ENCODE peak calls at places on chromosomes 12 and 14, in nine cellular contexts. T, K, W, C, E, U, R, F and J are unnamed samples.

GRCh38 chr14:24688030-24688658 is 54.2 kb upstream of the GZMB start:
- DNase-seq in T (no peak), E (no peak), C (no peak), K (no peak), R (no peak), F (no peak), U (no peak), W (no peak), J (no peak)

GRCh38 chr12:13049816-13050215 is 5.6 kb downstream of the FAM234B start:
- DNase-seq in E (peak), C (peak), U (no peak), R (no peak), T (no peak), K (no peak), W (peak), F (no peak), J (peak)

GRCh38 chr12:119204137-119204536 is 25.4 kb downstream of the HSPB8 start:
- DNase-seq in C (peak), K (no peak), R (no peak), U (no peak), F (no peak), W (no peak), E (no peak), T (no peak), J (no peak)

GRCh38 chr12:795305-795704 is 42.9 kb downstream of the WNK1 start:
- DNase-seq in E (no peak), W (no peak), U (no peak), R (no peak), C (no peak), F (no peak), T (no peak), K (no peak), J (no peak)

GRCh38 chr14:83071888-83072501 is 1538.3 kb upstream of the SEL1L start:
- DNase-seq in W (no peak), U (peak), R (no peak), F (no peak), T (no peak), E (peak), K (no peak), C (no peak), J (no peak)

GRCh38 chr12:109766251-109766778 is 52.7 kb downstream of the FAM222A start:
- DNase-seq in F (no peak), T (no peak), K (peak), E (no peak), C (no peak), U (no peak), R (peak), W (no peak), J (no peak)

GRCh38 chr14:22887990-22888378 is 5.0 kb downstream of the REM2 start:
- DNase-seq in U (no peak), K (no peak), C (no peak), E (no peak), W (no peak), F (no peak), T (no peak), R (no peak), J (no peak)

GRCh38 chr14:104422301-104423223 is 157.0 kb upstream of the C14orf180 start:
- DNase-seq in W (no peak), K (peak), E (no peak), T (no peak), R (peak), U (no peak), C (no peak), F (no peak), J (no peak)

GRCh38 chr12:20646239-20646827 is 48.8 kb upstream of the SLCO1C1 start:
- DNase-seq in T (no peak), F (no peak), W (no peak), E (peak), C (no peak), R (no peak), K (no peak), U (peak), J (no peak)

GRCh38 chr12:26121323-26121740 is 3.5 kb downstream of the BHLHE41 start:
- DNase-seq in W (peak), U (peak), T (no peak), E (no peak), C (no peak), F (no peak), R (no peak), K (no peak), J (no peak)

GRCh38 chr12:68981536-68981935 is 48.6 kb upstream of the CPM start:
- DNase-seq in K (no peak), T (no peak), U (no peak), F (no peak), C (no peak), R (no peak), E (no peak), W (no peak), J (no peak)

GRCh38 chr12:113005759-113006158 is 27.4 kb downstream of the OAS2 start:
- DNase-seq in R (no peak), F (no peak), K (no peak), U (peak), W (no peak), C (no peak), T (no peak), E (no peak), J (no peak)

GRCh38 chr12:94749890-94750289 is 99.5 kb upstream of the TMCC3 start:
- DNase-seq in R (no peak), K (no peak), F (no peak), U (no peak), T (no peak), C (no peak), E (no peak), W (no peak), J (no peak)

GRCh38 chr12:133145981-133146380 is 15.6 kb downstream of the ZNF10 start:
- DNase-seq in T (no peak), C (no peak), W (no peak), R (no peak), K (no peak), U (no peak), E (no peak), F (no peak), J (no peak)

GRCh38 chr12:105317942-105318614 is 12.4 kb upstream of the C12orf75 start:
- DNase-seq in C (no peak), E (no peak), K (no peak), T (no peak), F (no peak), R (no peak), U (no peak), W (no peak), J (no peak)

GRCh38 chr12:113289361-113289760 is 45.5 kb downstream of the SLC8B1 start:
- DNase-seq in K (no peak), R (no peak), T (no peak), E (no peak), U (no peak), C (no peak), W (no peak), F (no peak), J (no peak)

GRCh38 chr12:120469450-120470149 is at the start of gene SRSF9:
- DNase-seq in T (peak), E (peak), K (peak), F (peak), R (peak), W (peak), U (peak), C (peak), J (peak)

GRCh38 chr14:22319526-22320352 is 269.3 kb downstream of the DAD1 start:
- DNase-seq in E (peak), T (peak), U (peak), R (peak), K (peak), C (peak), F (no peak), W (peak), J (peak)

GRCh38 chr14:105240811-105241576 is 7.3 kb upstream of the BTBD6 start:
- DNase-seq in E (no peak), C (no peak), K (no peak), F (no peak), W (no peak), R (no peak), U (no peak), T (no peak), J (no peak)

GRCh38 chr12:95630496-95630895 is 79.2 kb upstream of the USP44 start:
- DNase-seq in W (no peak), T (no peak), E (no peak), C (no peak), K (no peak), F (no peak), U (no peak), R (no peak), J (no peak)

GRCh38 chr14:35940291-35940690 is 114.2 kb downstream of the BRMS1L start:
- DNase-seq in C (no peak), E (peak), K (no peak), F (no peak), R (no peak), T (no peak), U (no peak), W (no peak), J (no peak)

GRCh38 chr12:12133785-12134184 is 63.0 kb downstream of the BCL2L14 start:
- DNase-seq in W (no peak), T (no peak), K (no peak), F (no peak), R (no peak), E (no peak), C (no peak), U (no peak), J (no peak)

GRCh38 chr12:114692558-114693531 is 8.9 kb upstream of the TBX3 start:
- DNase-seq in F (peak), T (no peak), K (no peak), R (peak), U (peak), C (no peak), W (peak), E (peak), J (no peak)

GRCh38 chr14:58395815-58396626 is at the start of gene TOMM20L:
- DNase-seq in U (peak), K (peak), C (peak), E (peak), T (peak), R (peak), W (peak), F (peak), J (peak)

GRCh38 chr12:120316798-120317257 is 10.8 kb downstream of the PLA2G1B start:
- DNase-seq in R (no peak), E (no peak), C (no peak), K (no peak), F (no peak), T (no peak), W (no peak), U (no peak), J (no peak)

GRCh38 chr14:48584031-48584430 is 908.6 kb upstream of the MDGA2 start:
- DNase-seq in K (no peak), R (no peak), F (no peak), E (peak), W (no peak), T (no peak), U (no peak), C (no peak), J (no peak)

GRCh38 chr12:96239711-96240234 is 45.6 kb downstream of the ELK3 start:
- DNase-seq in U (no peak), C (peak), R (peak), T (no peak), W (no peak), K (no peak), E (peak), F (no peak), J (peak)

GRCh38 chr14:33950320-33951182 is at the start of gene EGLN3:
- DNase-seq in T (peak), K (peak), E (peak), C (peak), U (peak), F (peak), R (peak), W (peak), J (peak)

GRCh38 chr12:123519151-123520001 is 14.1 kb downstream of the RILPL1 start:
- DNase-seq in F (peak), R (no peak), U (no peak), T (peak), C (peak), W (peak), E (no peak), K (no peak), J (peak)

GRCh38 chr14:70555890-70556289 is 21.1 kb upstream of the ADAM20 start:
- DNase-seq in W (peak), R (no peak), F (no peak), C (peak), T (no peak), K (no peak), U (no peak), E (peak), J (peak)

GRCh38 chr12:44246481-44247105 is 410.7 kb downstream of the TMEM117 start:
- DNase-seq in W (no peak), C (no peak), T (no peak), R (no peak), F (no peak), E (no peak), K (no peak), U (no peak), J (no peak)

GRCh38 chr12:121224591-121224990 is 14.7 kb downstream of the P2RX4 start:
- DNase-seq in R (no peak), K (no peak), U (no peak), F (no peak), W (no peak), C (no peak), E (no peak), T (no peak), J (no peak)

GRCh38 chr12:3142386-3142785 is 65.2 kb downstream of the TSPAN9 start:
- DNase-seq in U (no peak), C (no peak), K (no peak), T (no peak), F (no peak), E (no peak), R (no peak), W (no peak), J (no peak)

GRCh38 chr12:19779393-19780056 is 340.2 kb downstream of the AEBP2 start:
- DNase-seq in C (peak), R (no peak), W (no peak), E (no peak), K (no peak), U (peak), T (no peak), F (no peak), J (peak)

GRCh38 chr12:1807107-1807478 is 13.3 kb upstream of the LRTM2 start:
- DNase-seq in R (no peak), T (no peak), F (no peak), K (no peak), W (no peak), U (no peak), E (no peak), C (no peak), J (no peak)

GRCh38 chr12:1806301-1807106 is 13.9 kb upstream of the LRTM2 start:
- DNase-seq in C (no peak), K (peak), U (no peak), R (peak), W (no peak), F (no peak), T (no peak), E (peak), J (no peak)

GRCh38 chr12:1805441-1806081 is 14.8 kb upstream of the LRTM2 start:
- DNase-seq in E (no peak), U (no peak), C (peak), K (no peak), R (peak), T (no peak), F (peak), W (no peak), J (peak)

GRCh38 chr12:1803736-1804135 is 16.6 kb upstream of the LRTM2 start:
- DNase-seq in U (no peak), T (no peak), E (no peak), W (no peak), R (no peak), C (no peak), K (no peak), F (no peak), J (no peak)

GRCh38 chr12:1804545-1805332 is 15.6 kb upstream of the LRTM2 start:
- DNase-seq in K (peak), T (peak), C (peak), E (peak), W (peak), R (peak), F (peak), U (peak), J (peak)
- H3K4me3 ChIP-seq in K (no peak), T (peak), C (no peak), E (no peak), W (no peak), R (no peak), F (no peak), U (no peak), J (no peak)

GRCh38 chr14:99571303-99571986 is 32.6 kb downstream of the CCDC85C start:
- DNase-seq in U (no peak), T (no peak), W (no peak), C (no peak), R (peak), K (peak), F (no peak), E (no peak), J (no peak)

GRCh38 chr14:99570542-99571302 is 33.3 kb downstream of the CCDC85C start:
- DNase-seq in E (no peak), C (no peak), W (no peak), K (no peak), R (no peak), U (peak), T (no peak), F (no peak), J (peak)

GRCh38 chr14:99568567-99569560 is 35.1 kb downstream of the CCDC85C start:
- DNase-seq in C (peak), U (no peak), E (peak), F (no peak), T (no peak), K (peak), R (peak), W (peak), J (peak)

GRCh38 chr14:99572173-99572999 is 31.6 kb downstream of the CCDC85C start:
- DNase-seq in R (no peak), T (no peak), F (no peak), U (no peak), W (no peak), E (no peak), K (no peak), C (no peak), J (peak)

GRCh38 chr14:99569725-99570541 is 34.1 kb downstream of the CCDC85C start:
- DNase-seq in K (no peak), U (no peak), W (peak), C (no peak), F (no peak), E (no peak), T (no peak), R (no peak), J (no peak)
- H3K27ac ChIP-seq in K (no peak), U (no peak), W (peak), C (peak), F (no peak), E (no peak), T (no peak), R (peak), J (peak)

GRCh38 chr12:39294712-39295111 is 148.2 kb downstream of the KIF21A start:
- DNase-seq in W (no peak), U (no peak), F (no peak), E (no peak), K (no peak), C (no peak), R (no peak), T (no peak), J (no peak)
- H3K4me3 ChIP-seq in W (no peak), U (no peak), F (no peak), E (no peak), K (no peak), C (no peak), R (no peak), T (no peak), J (no peak)

GRCh38 chr14:79483472-79483871 is 727.8 kb downstream of the DIO2 start:
- DNase-seq in K (no peak), W (no peak), U (no peak), T (no peak), R (no peak), F (no peak), C (no peak), E (peak), J (no peak)

GRCh38 chr14:79480212-79480611 is 731.1 kb downstream of the DIO2 start:
- DNase-seq in W (no peak), U (no peak), E (no peak), F (no peak), C (no peak), K (no peak), R (no peak), T (no peak), J (no peak)

GRCh38 chr14:79487632-79488031 is 723.7 kb downstream of the DIO2 start:
- DNase-seq in K (no peak), U (no peak), W (no peak), R (no peak), F (no peak), E (no peak), T (no peak), C (no peak), J (no peak)

GRCh38 chr14:79483989-79484388 is 727.3 kb downstream of the DIO2 start:
- DNase-seq in T (no peak), E (no peak), W (no peak), C (no peak), K (no peak), F (no peak), R (no peak), U (peak), J (no peak)
- H3K27ac ChIP-seq in T (no peak), E (no peak), W (no peak), C (no peak), K (no peak), F (no peak), R (no peak), U (no peak), J (no peak)